ENCODE peak calls at places on chromosomes 1 and 21, in four cellular contexts. One of them, this sample, is unnamed.

GRCh38 chr1:170012920-170013319 is 61.6 kb downstream of the KIFAP3 start:
- DNase-seq in pons: no peak
- DNase-seq in stimulated activated CD4-positive, alpha-beta T cell treated with anti-CD3 and anti-CD28 coated beads, Interleukin-2, amount 100 ng/mL, for 48 hours: no peak
- DNase-seq in esophagus muscularis mucosa: no peak
- DNase-seq in this sample: no peak

GRCh38 chr1:10738125-10738746 is 58.2 kb downstream of the CASZ1 start:
- DNase-seq in stimulated activated CD4-positive, alpha-beta T cell treated with anti-CD3 and anti-CD28 coated beads, Interleukin-2, amount 100 ng/mL, for 48 hours: no peak
- DNase-seq in esophagus muscularis mucosa: no peak
- DNase-seq in pons: no peak
- DNase-seq in this sample: no peak

GRCh38 chr1:28718601-28719331 is 18.0 kb upstream of the YTHDF2 start:
- DNase-seq in pons: no peak
- DNase-seq in esophagus muscularis mucosa: no peak
- DNase-seq in stimulated activated CD4-positive, alpha-beta T cell treated with anti-CD3 and anti-CD28 coated beads, Interleukin-2, amount 100 ng/mL, for 48 hours: no peak
- DNase-seq in this sample: no peak

GRCh38 chr1:98903261-98903660 is 101.4 kb downstream of the PLPPR5 start:
- DNase-seq in pons: no peak
- DNase-seq in esophagus muscularis mucosa: no peak
- DNase-seq in stimulated activated CD4-positive, alpha-beta T cell treated with anti-CD3 and anti-CD28 coated beads, Interleukin-2, amount 100 ng/mL, for 48 hours: no peak
- DNase-seq in this sample: no peak

GRCh38 chr21:44345495-44345894 is 6.3 kb upstream of the CFAP410 start:
- DNase-seq in pons: no peak
- DNase-seq in stimulated activated CD4-positive, alpha-beta T cell treated with anti-CD3 and anti-CD28 coated beads, Interleukin-2, amount 100 ng/mL, for 48 hours: no peak
- DNase-seq in esophagus muscularis mucosa: no peak
- DNase-seq in this sample: no peak

GRCh38 chr1:99122039-99122438 is 117.4 kb upstream of the PLPPR5 start:
- DNase-seq in esophagus muscularis mucosa: no peak
- DNase-seq in stimulated activated CD4-positive, alpha-beta T cell treated with anti-CD3 and anti-CD28 coated beads, Interleukin-2, amount 100 ng/mL, for 48 hours: no peak
- DNase-seq in pons: no peak
- DNase-seq in this sample: no peak

GRCh38 chr21:32529679-32530078 is 55.6 kb downstream of the TCP10L start:
- DNase-seq in pons: no peak
- DNase-seq in stimulated activated CD4-positive, alpha-beta T cell treated with anti-CD3 and anti-CD28 coated beads, Interleukin-2, amount 100 ng/mL, for 48 hours: no peak
- DNase-seq in esophagus muscularis mucosa: no peak
- DNase-seq in this sample: no peak

GRCh38 chr1:16006552-16007485 is 2.8 kb downstream of the SRARP start:
- DNase-seq in esophagus muscularis mucosa: no peak
- DNase-seq in stimulated activated CD4-positive, alpha-beta T cell treated with anti-CD3 and anti-CD28 coated beads, Interleukin-2, amount 100 ng/mL, for 48 hours: no peak
- DNase-seq in pons: no peak
- DNase-seq in this sample: no peak

GRCh38 chr1:101236546-101237228 is at the start of gene S1PR1:
- DNase-seq in pons: no peak
- DNase-seq in esophagus muscularis mucosa: no peak
- DNase-seq in stimulated activated CD4-positive, alpha-beta T cell treated with anti-CD3 and anti-CD28 coated beads, Interleukin-2, amount 100 ng/mL, for 48 hours: peak; percentile 64
- DNase-seq in this sample: peak; percentile 75